ENCODE peak calls at places on chromosomes 6 and 20, in ten cellular contexts. F, K, R, J, P, U, Y, X, I and M are unnamed samples.

GRCh38 chr6:54681987-54682386 is 164.6 kb upstream of the FAM83B start:
- DNase-seq in P (peak), X (peak), K (no peak), J (peak), I (no peak), F (no peak), R (no peak), U (no peak), Y (no peak), M (peak)

GRCh38 chr6:30820196-30820595 is 64.1 kb upstream of the DDR1 start:
- DNase-seq in R (peak), Y (peak), U (no peak), I (no peak), J (peak), K (peak), F (no peak), P (peak), X (no peak), M (no peak)

GRCh38 chr6:108656834-108657233 is 96.1 kb downstream of the FOXO3 start:
- DNase-seq in F (peak), R (no peak), K (no peak), U (no peak), X (no peak), P (no peak), Y (no peak), I (no peak), J (no peak), M (no peak)

GRCh38 chr6:35080821-35081425 is 60.2 kb downstream of the TCP11 start:
- DNase-seq in J (no peak), P (no peak), K (peak), Y (no peak), I (no peak), F (no peak), X (no peak), U (peak), R (no peak), M (no peak)

GRCh38 chr6:38187285-38187684 is 367.8 kb downstream of the ZFAND3 start:
- DNase-seq in Y (no peak), K (no peak), U (peak), X (no peak), F (no peak), P (no peak), J (no peak), R (no peak), I (no peak), M (no peak)

GRCh38 chr20:4020256-4020655 is 4.9 kb upstream of the RNF24 start:
- DNase-seq in I (no peak), P (no peak), J (no peak), Y (no peak), U (no peak), X (no peak), K (no peak), F (no peak), R (no peak), M (no peak)

GRCh38 chr6:117346142-117346930 is 79.4 kb downstream of the ROS1 start:
- DNase-seq in Y (no peak), K (no peak), R (no peak), F (peak), J (peak), U (no peak), I (peak), X (no peak), P (peak), M (peak)

GRCh38 chr20:44083220-44083933 is 103.6 kb downstream of the JPH2 start:
- DNase-seq in R (peak), P (peak), F (peak), U (no peak), Y (peak), I (no peak), J (no peak), X (no peak), K (no peak), M (no peak)

GRCh38 chr20:7967199-7967844 is 27.1 kb upstream of the HAO1 start:
- DNase-seq in F (no peak), U (no peak), P (peak), J (peak), I (no peak), R (no peak), X (no peak), K (no peak), Y (peak), M (peak)

GRCh38 chr20:7722564-7722963 is 217.7 kb downstream of the HAO1 start:
- DNase-seq in P (no peak), Y (no peak), U (no peak), X (peak), R (no peak), J (no peak), I (no peak), K (no peak), F (no peak), M (no peak)

GRCh38 chr6:156126535-156126934 is 650.6 kb upstream of the ARID1B start:
- DNase-seq in Y (no peak), U (no peak), I (no peak), R (no peak), X (no peak), F (no peak), P (no peak), J (no peak), K (no peak), M (no peak)

GRCh38 chr6:80446454-80447045 is 340.1 kb downstream of the BCKDHB start:
- DNase-seq in K (no peak), F (no peak), X (no peak), P (peak), J (no peak), Y (no peak), R (no peak), I (no peak), U (no peak), M (no peak)

GRCh38 chr6:26305097-26305841 is 59.7 kb upstream of the BTN3A2 start:
- DNase-seq in I (peak), R (peak), K (peak), U (peak), J (no peak), P (peak), F (peak), Y (peak), X (no peak), M (peak)

GRCh38 chr6:144165784-144166183 is 15.5 kb downstream of the STX11 start:
- DNase-seq in X (no peak), U (no peak), R (no peak), I (no peak), K (no peak), J (no peak), P (no peak), Y (no peak), F (no peak), M (no peak)

GRCh38 chr6:139474145-139475108 is 100.0 kb upstream of the CITED2 start:
- DNase-seq in U (peak), I (no peak), P (no peak), K (peak), R (no peak), Y (no peak), X (no peak), J (no peak), F (peak), M (peak)

GRCh38 chr6:36756761-36757160 is 59.1 kb downstream of the RAB44 start:
- DNase-seq in K (no peak), F (no peak), I (no peak), P (no peak), R (no peak), Y (no peak), U (no peak), J (no peak), X (no peak), M (no peak)

GRCh38 chr20:54172856-54173652 is 732 bp downstream of the CYP24A1 start:
- DNase-seq in R (no peak), F (no peak), I (no peak), P (no peak), K (no peak), J (no peak), X (no peak), U (peak), Y (no peak), M (peak)

GRCh38 chr20:58714340-58714922 is 21.8 kb downstream of the NPEPL1 start:
- DNase-seq in K (peak), F (no peak), U (peak), I (no peak), J (no peak), Y (no peak), X (no peak), R (no peak), P (no peak), M (no peak)

GRCh38 chr20:18252597-18253451 is 35.5 kb upstream of the ZNF133 start:
- DNase-seq in F (no peak), I (no peak), R (no peak), K (no peak), X (no peak), J (no peak), U (no peak), P (peak), Y (no peak), M (no peak)

GRCh38 chr6:10598084-10598960 is 77.2 kb downstream of the GCNT2 start:
- DNase-seq in P (no peak), I (no peak), J (no peak), Y (no peak), R (no peak), F (no peak), K (no peak), U (peak), X (no peak), M (peak)

GRCh38 chr6:169915769-169916550 is 164.5 kb downstream of the ERMARD start:
- DNase-seq in F (no peak), Y (peak), X (peak), K (no peak), P (no peak), I (no peak), J (no peak), U (peak), R (no peak), M (no peak)

GRCh38 chr6:88157106-88157505 is 9.0 kb downstream of the CNR1 start:
- DNase-seq in J (no peak), P (no peak), U (no peak), I (no peak), R (no peak), X (no peak), K (no peak), F (no peak), Y (no peak), M (no peak)

GRCh38 chr6:112036088-112036637 is 17.7 kb upstream of the CCN6 start:
- DNase-seq in U (no peak), K (no peak), J (no peak), P (no peak), F (no peak), R (no peak), I (no peak), Y (no peak), X (no peak), M (no peak)

GRCh38 chr6:37456816-37457560 is 24.0 kb downstream of the CMTR1 start:
- DNase-seq in F (no peak), Y (peak), J (peak), P (no peak), U (no peak), K (no peak), X (no peak), I (no peak), R (no peak), M (no peak)

GRCh38 chr6:84052883-84053241 is 19.3 kb downstream of the MRAP2 start:
- DNase-seq in X (no peak), P (no peak), F (peak), Y (no peak), J (no peak), R (no peak), K (no peak), I (no peak), U (no peak), M (no peak)

GRCh38 chr20:47781631-47782030 is 3.6 kb downstream of the SULF2 start:
- DNase-seq in U (no peak), X (no peak), F (no peak), R (no peak), Y (no peak), I (no peak), K (no peak), P (no peak), J (no peak), M (no peak)

GRCh38 chr6:39314273-39314790 is at the start of gene KCNK17:
- DNase-seq in J (no peak), F (peak), X (no peak), I (no peak), K (no peak), U (no peak), R (no peak), P (no peak), Y (no peak), M (no peak)

GRCh38 chr6:63346217-63346834 is 26.5 kb upstream of the LGSN start:
- DNase-seq in K (no peak), I (no peak), Y (no peak), X (no peak), J (no peak), P (peak), F (no peak), R (no peak), U (no peak), M (no peak)

GRCh38 chr6:68701159-68701558 is 66.1 kb downstream of the ADGRB3 start:
- DNase-seq in P (no peak), Y (no peak), J (no peak), R (no peak), K (no peak), F (no peak), U (no peak), I (no peak), X (no peak), M (no peak)

GRCh38 chr6:165646484-165646883 is 16.6 kb downstream of the PDE10A start:
- DNase-seq in F (peak), U (no peak), K (no peak), X (no peak), J (no peak), P (no peak), R (no peak), Y (no peak), I (no peak), M (no peak)

GRCh38 chr20:53394433-53394832 is 199.2 kb downstream of the ZNF217 start:
- DNase-seq in R (no peak), X (no peak), Y (no peak), U (no peak), I (no peak), F (no peak), K (no peak), J (no peak), P (no peak), M (no peak)

GRCh38 chr6:16749516-16750485 is 11.5 kb downstream of the ATXN1 start:
- DNase-seq in U (no peak), X (no peak), Y (no peak), I (no peak), F (no peak), P (no peak), J (no peak), K (no peak), R (no peak), M (no peak)

GRCh38 chr20:57024849-57025248 is 241.6 kb downstream of the BMP7 start:
- DNase-seq in K (no peak), P (no peak), Y (no peak), F (no peak), U (no peak), I (no peak), X (no peak), R (no peak), J (no peak), M (no peak)

GRCh38 chr6:170283212-170284081 is 7.4 kb downstream of the DLL1 start:
- DNase-seq in U (peak), R (peak), J (no peak), K (no peak), F (no peak), I (no peak), Y (no peak), P (no peak), X (no peak), M (no peak)

GRCh38 chr6:27531772-27532459 is 59.0 kb upstream of the ZNF184 start:
- DNase-seq in I (no peak), U (no peak), F (peak), Y (no peak), X (no peak), R (no peak), K (no peak), P (peak), J (no peak), M (no peak)

GRCh38 chr6:151291145-151292055 is 51.6 kb downstream of the AKAP12 start:
- DNase-seq in F (no peak), P (no peak), J (no peak), K (peak), Y (peak), R (peak), X (no peak), I (no peak), U (peak), M (peak)

GRCh38 chr20:60302875-60303274 is 344.7 kb downstream of the CDH26 start:
- DNase-seq in I (no peak), F (no peak), J (no peak), U (no peak), R (no peak), X (no peak), P (no peak), Y (no peak), K (no peak), M (no peak)

GRCh38 chr6:144036064-144036873 is 28.2 kb upstream of the PLAGL1 start:
- DNase-seq in I (peak), Y (no peak), X (no peak), U (peak), K (peak), F (no peak), J (no peak), P (no peak), R (no peak), M (no peak)

GRCh38 chr6:67393356-67393755 is 1241.7 kb upstream of the ADGRB3 start:
- DNase-seq in K (no peak), R (no peak), U (no peak), Y (no peak), P (no peak), X (no peak), I (no peak), F (no peak), J (no peak), M (no peak)